ENCODE peak calls at places on chromosomes 7 and 10, in six cellular contexts. One of them, this sample, is unnamed.

GRCh38 chr7:66779669-66780408 is 39.3 kb downstream of the RABGEF1 start:
- DNase-seq in HepG2: peak; percentile 55
- DNase-seq in K562: no peak
- DNase-seq in endothelial cell of umbilical vein: peak; percentile 81
- DNase-seq in GM12878: no peak
- DNase-seq in A549: no peak
- DNase-seq in this sample: peak; percentile 21

GRCh38 chr10:108638225-108638624 is 1285.1 kb downstream of the XPNPEP1 start:
- DNase-seq in GM12878: no peak
- DNase-seq in endothelial cell of umbilical vein: no peak
- DNase-seq in A549: no peak
- DNase-seq in K562: no peak
- DNase-seq in HepG2: no peak
- DNase-seq in this sample: no peak

GRCh38 chr7:106744507-106745180 is 83.7 kb upstream of the CCDC71L start:
- DNase-seq in K562: no peak
- DNase-seq in HepG2: no peak
- DNase-seq in endothelial cell of umbilical vein: no peak
- DNase-seq in A549: no peak
- DNase-seq in GM12878: no peak
- DNase-seq in this sample: no peak

GRCh38 chr10:47013469-47014169 is 102.4 kb downstream of the PTPN20 start:
- DNase-seq in A549: no peak
- DNase-seq in GM12878: no peak
- DNase-seq in K562: no peak
- DNase-seq in HepG2: no peak
- DNase-seq in endothelial cell of umbilical vein: no peak
- DNase-seq in this sample: no peak

GRCh38 chr10:28281726-28282325 is 21.0 kb downstream of the MPP7 start:
- DNase-seq in endothelial cell of umbilical vein: no peak
- DNase-seq in K562: no peak
- DNase-seq in HepG2: no peak
- DNase-seq in A549: no peak
- DNase-seq in GM12878: no peak
- DNase-seq in this sample: no peak

GRCh38 chr7:6227294-6227846 is 45.1 kb downstream of the CYTH3 start:
- DNase-seq in GM12878: no peak
- DNase-seq in A549: no peak
- DNase-seq in endothelial cell of umbilical vein: no peak
- DNase-seq in K562: no peak
- DNase-seq in HepG2: no peak
- DNase-seq in this sample: no peak

GRCh38 chr7:158372400-158373302 is 215.0 kb downstream of the PTPRN2 start:
- DNase-seq in A549: no peak
- DNase-seq in endothelial cell of umbilical vein: no peak
- DNase-seq in GM12878: no peak
- DNase-seq in K562: no peak
- DNase-seq in HepG2: no peak
- DNase-seq in this sample: no peak

GRCh38 chr10:91519899-91520514 is 109.9 kb downstream of the HECTD2 start:
- DNase-seq in A549: no peak
- DNase-seq in K562: no peak
- DNase-seq in GM12878: no peak
- DNase-seq in HepG2: no peak
- DNase-seq in endothelial cell of umbilical vein: no peak
- DNase-seq in this sample: no peak

GRCh38 chr7:3673524-3673923 is 372.5 kb downstream of the SDK1 start:
- DNase-seq in GM12878: no peak
- DNase-seq in endothelial cell of umbilical vein: peak; percentile 25
- DNase-seq in HepG2: peak; percentile 23
- DNase-seq in A549: peak; percentile 19
- DNase-seq in K562: peak; percentile 12
- DNase-seq in this sample: peak; percentile 50

GRCh38 chr7:31121641-31122040 is 69.5 kb downstream of the ADCYAP1R1 start:
- DNase-seq in endothelial cell of umbilical vein: no peak
- DNase-seq in HepG2: no peak
- DNase-seq in A549: no peak
- DNase-seq in K562: no peak
- DNase-seq in GM12878: no peak
- DNase-seq in this sample: no peak

GRCh38 chr10:122001698-122002097 is 12.7 kb downstream of the TACC2 start:
- DNase-seq in A549: no peak
- DNase-seq in HepG2: no peak
- DNase-seq in GM12878: no peak
- DNase-seq in endothelial cell of umbilical vein: no peak
- DNase-seq in K562: no peak
- DNase-seq in this sample: no peak

GRCh38 chr10:97827778-97828291 is 21.8 kb upstream of the GOLGA7B start:
- DNase-seq in GM12878: no peak
- DNase-seq in A549: no peak
- DNase-seq in endothelial cell of umbilical vein: no peak
- DNase-seq in HepG2: no peak
- DNase-seq in K562: no peak
- DNase-seq in this sample: no peak

GRCh38 chr7:157497744-157498541 is 161.1 kb downstream of the DNAJB6 start:
- DNase-seq in GM12878: no peak
- DNase-seq in A549: no peak
- DNase-seq in endothelial cell of umbilical vein: no peak
- DNase-seq in K562: no peak
- DNase-seq in HepG2: no peak
- DNase-seq in this sample: no peak

GRCh38 chr10:62993121-62993520 is 140.0 kb upstream of the NRBF2 start:
- DNase-seq in A549: no peak
- DNase-seq in K562: no peak
- DNase-seq in endothelial cell of umbilical vein: no peak
- DNase-seq in GM12878: no peak
- DNase-seq in HepG2: no peak
- DNase-seq in this sample: no peak

GRCh38 chr10:97384641-97385040 is 16.5 kb downstream of the RRP12 start:
- DNase-seq in K562: no peak
- DNase-seq in endothelial cell of umbilical vein: no peak
- DNase-seq in A549: no peak
- DNase-seq in GM12878: no peak
- DNase-seq in HepG2: no peak
- DNase-seq in this sample: no peak

GRCh38 chr7:128887169-128888038 is 23.1 kb downstream of the KCP start:
- DNase-seq in A549: no peak
- DNase-seq in HepG2: no peak
- DNase-seq in endothelial cell of umbilical vein: no peak
- DNase-seq in GM12878: no peak
- DNase-seq in K562: no peak
- DNase-seq in this sample: no peak

GRCh38 chr10:51707392-51707791 is 8.0 kb upstream of the CSTF2T start:
- DNase-seq in HepG2: no peak
- DNase-seq in endothelial cell of umbilical vein: no peak
- DNase-seq in K562: no peak
- DNase-seq in A549: no peak
- DNase-seq in GM12878: no peak
- DNase-seq in this sample: no peak

GRCh38 chr7:148584154-148584827 is 6.3 kb upstream of the C7orf33 start:
- DNase-seq in GM12878: no peak
- DNase-seq in HepG2: no peak
- DNase-seq in K562: no peak
- DNase-seq in endothelial cell of umbilical vein: no peak
- DNase-seq in A549: no peak
- DNase-seq in this sample: no peak

GRCh38 chr10:32489935-32490334 is 44.0 kb downstream of the CCDC7 start:
- DNase-seq in K562: no peak
- DNase-seq in HepG2: no peak
- DNase-seq in GM12878: no peak
- DNase-seq in A549: no peak
- DNase-seq in endothelial cell of umbilical vein: no peak
- DNase-seq in this sample: no peak

GRCh38 chr7:132546366-132547145 is 29.7 kb downstream of the PLXNA4 start:
- DNase-seq in endothelial cell of umbilical vein: no peak
- DNase-seq in GM12878: no peak
- DNase-seq in K562: no peak
- DNase-seq in HepG2: no peak
- DNase-seq in A549: no peak
- DNase-seq in this sample: no peak

GRCh38 chr10:68559872-68560200 is 301 bp upstream of the TET1 start:
- DNase-seq in A549: no peak
- DNase-seq in HepG2: no peak
- DNase-seq in GM12878: no peak
- DNase-seq in endothelial cell of umbilical vein: no peak
- DNase-seq in K562: no peak
- DNase-seq in this sample: peak; percentile 81

GRCh38 chr10:130138479-130138866 is 2.3 kb downstream of the GLRX3 start:
- DNase-seq in GM12878: no peak
- DNase-seq in A549: peak; percentile 62
- DNase-seq in endothelial cell of umbilical vein: peak; percentile 53
- DNase-seq in K562: peak; percentile 60
- DNase-seq in HepG2: peak; percentile 87
- DNase-seq in this sample: peak; percentile 44

DNA sequence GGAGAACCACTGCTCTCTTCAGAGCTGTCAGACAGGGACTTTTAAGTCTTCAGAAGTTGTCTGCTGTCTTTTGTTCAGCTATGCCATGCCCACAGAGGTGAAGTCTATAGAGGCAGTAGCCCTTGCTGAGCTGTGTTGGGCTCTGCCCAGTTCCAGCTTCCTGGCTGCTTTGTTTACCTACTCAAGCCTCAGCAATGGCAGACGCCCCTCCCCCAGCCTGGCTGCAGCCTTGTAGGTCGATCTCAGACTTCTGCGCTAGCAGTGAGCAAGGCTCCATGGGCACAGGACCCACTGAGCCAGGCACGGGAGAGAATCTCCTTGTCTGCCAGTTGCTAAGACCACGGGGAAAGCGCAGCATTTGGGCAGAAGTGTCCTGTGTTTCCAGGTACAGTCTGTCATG is 12.1 kb upstream of the CPA2 start:
- DNase-seq in HepG2: no peak
- DNase-seq in endothelial cell of umbilical vein: no peak
- DNase-seq in K562: no peak
- DNase-seq in A549: no peak
- DNase-seq in GM12878: no peak
- DNase-seq in this sample: no peak
- TF ChIP-seq POLR2A in HepG2: no peak
- TF ChIP-seq POLR2A in endothelial cell of umbilical vein: no peak
- TF ChIP-seq POLR2A in K562: no peak
- TF ChIP-seq POLR2A in A549: no peak
- TF ChIP-seq POLR2A in GM12878: no peak
- TF ChIP-seq POLR2A in this sample: no peak

DNA sequence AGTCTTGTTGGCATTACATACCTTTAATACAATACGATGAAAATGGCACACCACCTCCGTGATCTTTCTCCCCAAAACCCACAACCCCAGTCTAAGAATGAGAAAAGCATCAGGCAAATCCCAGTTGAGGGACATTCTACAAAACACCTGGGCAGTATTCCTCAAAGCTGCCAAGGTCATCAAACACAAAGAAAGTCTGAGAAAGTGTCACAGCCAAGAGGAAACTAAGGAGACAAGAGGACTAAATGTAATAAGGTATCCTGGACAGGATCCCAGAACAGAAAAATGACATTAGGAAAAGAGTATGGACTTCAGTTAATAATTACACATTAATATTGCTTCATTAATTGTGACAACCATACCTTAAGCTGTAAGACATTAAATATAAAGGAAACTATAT is 14.5 kb upstream of the FRMD4A start:
- DNase-seq in HepG2: no peak
- DNase-seq in K562: no peak
- DNase-seq in endothelial cell of umbilical vein: no peak
- DNase-seq in A549: no peak
- DNase-seq in GM12878: no peak
- DNase-seq in this sample: no peak
- TF ChIP-seq MAX in HepG2: no peak
- TF ChIP-seq MAX in K562: no peak
- TF ChIP-seq MAX in endothelial cell of umbilical vein: no peak
- TF ChIP-seq MAX in A549: no peak
- TF ChIP-seq MAX in GM12878: no peak
- TF ChIP-seq MAX in this sample: no peak

GRCh38 chr10:5830629-5831445 is 17.6 kb upstream of the GDI2 start:
- DNase-seq in HepG2: no peak
- DNase-seq in K562: no peak
- DNase-seq in endothelial cell of umbilical vein: no peak
- DNase-seq in GM12878: no peak
- DNase-seq in A549: no peak
- DNase-seq in this sample: no peak

GRCh38 chr10:5827841-5828240 is 14.6 kb upstream of the GDI2 start:
- DNase-seq in endothelial cell of umbilical vein: no peak
- DNase-seq in K562: no peak
- DNase-seq in HepG2: no peak
- DNase-seq in GM12878: no peak
- DNase-seq in A549: no peak
- DNase-seq in this sample: no peak

GRCh38 chr10:5829267-5829666 is 16.0 kb upstream of the GDI2 start:
- DNase-seq in GM12878: no peak
- DNase-seq in endothelial cell of umbilical vein: no peak
- DNase-seq in K562: peak; percentile 86
- DNase-seq in HepG2: no peak
- DNase-seq in A549: no peak
- DNase-seq in this sample: no peak

GRCh38 chr10:5831446-5831782 is 18.2 kb upstream of the GDI2 start:
- DNase-seq in HepG2: peak; percentile 51
- DNase-seq in K562: no peak
- DNase-seq in GM12878: no peak
- DNase-seq in A549: no peak
- DNase-seq in endothelial cell of umbilical vein: no peak
- DNase-seq in this sample: no peak

GRCh38 chr10:5828725-5829124 is 15.5 kb upstream of the GDI2 start:
- DNase-seq in HepG2: no peak
- DNase-seq in A549: no peak
- DNase-seq in endothelial cell of umbilical vein: no peak
- DNase-seq in K562: no peak
- DNase-seq in GM12878: no peak
- DNase-seq in this sample: no peak
- TF ChIP-seq MYC in HepG2: no peak
- TF ChIP-seq MYC in A549: no peak
- TF ChIP-seq MYC in endothelial cell of umbilical vein: no peak
- TF ChIP-seq MYC in K562: no peak
- TF ChIP-seq MYC in GM12878: no peak
- TF ChIP-seq MYC in this sample: no peak

DNA sequence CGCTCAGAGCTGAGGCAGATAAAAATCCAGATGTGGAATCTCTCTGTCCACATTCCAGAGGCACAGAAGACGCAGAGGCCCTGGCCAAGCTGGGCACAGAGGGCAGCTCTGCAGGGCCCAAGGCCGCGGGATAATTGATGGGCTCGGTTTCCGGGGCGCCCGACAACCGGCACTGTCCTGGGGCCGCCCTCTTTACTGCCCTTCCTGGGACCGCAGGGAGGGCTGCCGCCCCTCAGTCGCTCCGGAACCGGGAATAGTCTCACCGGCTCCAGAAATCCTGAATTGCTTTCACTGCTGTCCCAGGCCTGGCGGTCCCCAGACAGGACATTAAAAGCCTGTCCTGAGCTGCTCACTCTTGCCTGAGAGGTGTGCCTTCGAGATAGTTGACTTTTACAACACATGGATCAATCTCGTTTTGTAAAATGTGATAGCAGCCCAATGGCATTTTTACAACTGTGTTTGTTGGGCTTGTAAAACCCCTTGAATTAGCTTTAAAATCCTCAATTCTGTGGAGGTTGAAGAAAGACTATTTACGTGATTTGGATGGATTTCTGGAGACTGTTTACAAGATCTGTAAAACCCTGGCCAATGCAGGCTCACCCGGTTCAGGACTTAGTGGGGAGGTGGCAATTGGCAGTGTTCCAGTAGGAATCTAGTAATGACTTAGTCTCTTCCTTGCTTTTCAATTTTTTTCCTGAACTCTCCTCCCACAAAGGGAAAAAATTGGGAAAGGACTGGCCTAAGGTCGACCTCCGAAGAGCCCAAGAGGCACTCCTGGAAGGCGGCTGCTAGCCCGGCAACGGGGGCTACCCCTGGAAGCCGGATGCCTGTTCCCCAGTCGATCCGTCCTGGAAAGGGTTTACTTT is 1.4 kb upstream of the HOXA6 start:
- DNase-seq in A549: no peak
- DNase-seq in endothelial cell of umbilical vein: peak; percentile 74
- DNase-seq in GM12878: no peak
- DNase-seq in HepG2: no peak
- DNase-seq in K562: no peak
- DNase-seq in this sample: no peak
- TF ChIP-seq POLR2A in A549: no peak
- TF ChIP-seq POLR2A in endothelial cell of umbilical vein: no peak
- TF ChIP-seq POLR2A in GM12878: no peak
- TF ChIP-seq POLR2A in HepG2: no peak
- TF ChIP-seq POLR2A in K562: no peak
- TF ChIP-seq POLR2A in this sample: no peak